ENCODE peak calls at places on chromosomes 13 and 19, in eight cellular contexts. U, E, T, O, P, A, W and H are unnamed samples.

GRCh38 chr13:81602236-81602635 is 1261.3 kb upstream of the SPRY2 start:
- DNase-seq in T (no peak), U (no peak), W (no peak), E (no peak), P (no peak), A (no peak), O (no peak), H (no peak)

GRCh38 chr19:40689339-40690049 is 957 bp downstream of the NUMBL start:
- DNase-seq in E (no peak), O (peak; percentile 53), T (peak; percentile 71), W (no peak), U (peak; percentile 58), A (peak; percentile 14), P (no peak), H (peak; percentile 47)

GRCh38 chr13:109700176-109700575 is 86.2 kb downstream of the IRS2 start:
- DNase-seq in A (peak; percentile 71), O (peak; percentile 75), T (peak; percentile 87), E (no peak), P (no peak), U (no peak), W (no peak), H (no peak)

GRCh38 chr13:94335786-94336357 is 143.6 kb downstream of the DCT start:
- DNase-seq in E (no peak), O (no peak), T (no peak), W (no peak), P (no peak), U (no peak), A (peak; percentile 10), H (no peak)

GRCh38 chr19:29667941-29668340 is 2.7 kb downstream of the PLEKHF1 start:
- DNase-seq in U (no peak), E (no peak), T (no peak), A (no peak), W (no peak), O (peak; percentile 2), P (no peak), H (no peak)

GRCh38 chr13:44312131-44312530 is 61.5 kb upstream of the SERP2 start:
- DNase-seq in T (no peak), U (no peak), W (no peak), A (no peak), P (no peak), O (no peak), E (no peak), H (no peak)

GRCh38 chr13:88704600-88705275 is 1033.6 kb downstream of the SLITRK5 start:
- DNase-seq in U (no peak), A (no peak), E (no peak), O (peak; percentile 1), P (no peak), W (no peak), T (no peak), H (no peak)

GRCh38 chr19:3722443-3723109 is 14.4 kb downstream of the TJP3 start:
- DNase-seq in E (no peak), U (peak; percentile 83), W (no peak), O (no peak), P (no peak), A (no peak), T (peak; percentile 59), H (peak; percentile 94)

GRCh38 chr13:41458187-41458938 is 1.0 kb downstream of the RGCC start:
- DNase-seq in T (peak; percentile 56), E (no peak), A (peak; percentile 52), U (peak; percentile 63), P (no peak), O (peak; percentile 44), W (no peak), H (peak; percentile 55)

GRCh38 chr13:64158910-64159309 is 2743.3 kb upstream of the PCDH20 start:
- DNase-seq in W (no peak), A (peak; percentile 92), T (peak; percentile 5), P (no peak), U (no peak), E (no peak), O (no peak), H (no peak)

GRCh38 chr19:49557641-49558325 is 22.6 kb downstream of the NOSIP start:
- DNase-seq in W (no peak), O (no peak), E (no peak), T (no peak), P (no peak), A (no peak), U (no peak), H (no peak)

GRCh38 chr13:21668665-21669599 is 1.9 kb upstream of the FGF9 start:
- DNase-seq in W (no peak), U (peak; percentile 70), A (no peak), T (peak; percentile 27), O (no peak), P (no peak), E (no peak), H (peak; percentile 69)

GRCh38 chr13:113742445-113743120 is 16.4 kb upstream of the TMEM255B start:
- DNase-seq in P (no peak), U (no peak), T (no peak), W (no peak), E (no peak), O (no peak), A (no peak), H (no peak)

GRCh38 chr13:97224544-97225324 is 2.6 kb downstream of the MBNL2 start:
- DNase-seq in T (no peak), O (no peak), W (no peak), A (peak; percentile 75), E (no peak), P (peak; percentile 66), U (no peak), H (peak; percentile 69)

GRCh38 chr13:74465279-74465678 is 331.1 kb upstream of the KLF12 start:
- DNase-seq in P (no peak), A (no peak), E (no peak), U (no peak), T (no peak), O (no peak), W (no peak), H (peak; percentile 35)

GRCh38 chr19:39057615-39058014 is 25.3 kb upstream of the FBXO27 start:
- DNase-seq in O (no peak), W (no peak), A (no peak), U (no peak), T (no peak), P (no peak), E (no peak), H (no peak)

GRCh38 chr19:31160346-31160926 is 188.8 kb downstream of the TSHZ3 start:
- DNase-seq in T (no peak), A (no peak), U (no peak), P (no peak), W (no peak), E (no peak), O (no peak), H (no peak)

GRCh38 chr19:30161770-30162169 is 210.4 kb upstream of the ZNF536 start:
- DNase-seq in U (peak; percentile 16), A (no peak), E (no peak), O (no peak), T (no peak), W (no peak), P (no peak), H (no peak)

GRCh38 chr19:47110521-47111080 is 3.0 kb downstream of the ZC3H4 start:
- DNase-seq in A (peak; percentile 30), U (no peak), P (no peak), T (no peak), W (no peak), O (no peak), E (no peak), H (no peak)
- TF ChIP-seq POLR2AphosphoS5 in A (peak; percentile 13), U (peak; percentile 69), P (no peak), T (no peak), W (peak; percentile 67), O (peak; percentile 4), E (no peak), H (no peak)

GRCh38 chr19:19120308-19121156 is 17.7 kb downstream of the TMEM161A start:
- DNase-seq in T (peak; percentile 81), W (no peak), O (peak; percentile 99), A (peak; percentile 22), P (peak; percentile 35), U (peak; percentile 100), E (no peak), H (peak; percentile 99)
- H4K20me1 ChIP-seq in T (no peaks in the 10 kb centered on the region), W (no peaks in the 10 kb centered on the region), O (no peaks in the 10 kb centered on the region), A (no peaks in the 10 kb centered on the region), P (no peaks in the 10 kb centered on the region), U (no peaks in the 10 kb centered on the region), E (no peaks in the 10 kb centered on the region), H (peaks cover 4% of the 10 kb centered on the region)

DNA sequence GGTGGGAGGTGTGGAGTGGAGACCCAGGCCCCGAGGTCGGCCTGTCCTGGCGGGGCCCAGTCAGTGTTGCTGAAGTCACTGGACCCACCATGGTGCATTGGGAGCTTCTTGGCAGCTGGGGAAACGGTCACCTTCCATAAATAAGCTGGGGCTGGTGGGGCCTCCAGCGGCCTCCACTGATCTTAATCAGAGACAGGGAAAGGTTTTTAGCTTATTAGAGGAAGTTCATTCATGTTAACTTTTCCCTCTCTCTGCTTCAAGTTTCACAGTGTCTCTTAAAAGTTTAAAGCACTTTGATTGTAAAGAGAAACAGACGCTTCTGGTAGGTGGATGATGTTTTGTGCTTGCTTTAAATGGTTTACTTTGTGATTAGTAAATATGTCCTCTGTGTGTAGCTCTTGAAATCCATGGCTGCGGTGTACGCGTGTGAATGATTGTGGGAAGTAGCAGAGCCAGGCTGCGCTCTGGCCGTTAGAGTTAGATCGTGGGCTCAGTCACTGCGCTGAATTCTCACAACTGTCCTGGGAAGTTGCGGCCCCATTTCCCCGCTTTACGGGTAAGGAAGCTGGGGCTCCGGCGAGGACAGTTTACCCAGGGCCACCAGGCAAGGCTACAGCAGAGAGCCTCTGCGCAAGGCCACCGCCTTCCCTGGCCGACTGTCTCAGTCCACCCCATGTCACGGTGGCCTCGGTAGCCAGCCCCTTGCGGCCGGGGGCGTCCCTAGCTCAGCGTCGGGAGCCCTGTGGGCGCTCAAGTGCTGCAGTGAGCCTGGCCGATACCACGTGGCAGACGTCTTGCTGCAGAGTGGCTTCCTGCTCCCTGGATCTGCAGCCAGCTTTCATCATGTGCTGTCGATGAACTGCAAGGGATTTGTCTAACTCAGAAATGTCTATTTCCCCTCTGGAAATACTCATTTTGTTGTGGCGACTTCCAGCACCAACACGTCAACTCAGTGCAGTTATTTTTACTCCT is 16.5 kb upstream of the NDUFS7 start:
- DNase-seq in P (no peak), U (no peak), O (no peak), T (no peak), W (no peak), A (no peak), E (no peak), H (no peak)
- TF ChIP-seq POLR2AphosphoS5 in P (no peak), U (no peak), O (no peak), T (no peak), W (no peak), A (no peak), E (no peak), H (no peak)

DNA sequence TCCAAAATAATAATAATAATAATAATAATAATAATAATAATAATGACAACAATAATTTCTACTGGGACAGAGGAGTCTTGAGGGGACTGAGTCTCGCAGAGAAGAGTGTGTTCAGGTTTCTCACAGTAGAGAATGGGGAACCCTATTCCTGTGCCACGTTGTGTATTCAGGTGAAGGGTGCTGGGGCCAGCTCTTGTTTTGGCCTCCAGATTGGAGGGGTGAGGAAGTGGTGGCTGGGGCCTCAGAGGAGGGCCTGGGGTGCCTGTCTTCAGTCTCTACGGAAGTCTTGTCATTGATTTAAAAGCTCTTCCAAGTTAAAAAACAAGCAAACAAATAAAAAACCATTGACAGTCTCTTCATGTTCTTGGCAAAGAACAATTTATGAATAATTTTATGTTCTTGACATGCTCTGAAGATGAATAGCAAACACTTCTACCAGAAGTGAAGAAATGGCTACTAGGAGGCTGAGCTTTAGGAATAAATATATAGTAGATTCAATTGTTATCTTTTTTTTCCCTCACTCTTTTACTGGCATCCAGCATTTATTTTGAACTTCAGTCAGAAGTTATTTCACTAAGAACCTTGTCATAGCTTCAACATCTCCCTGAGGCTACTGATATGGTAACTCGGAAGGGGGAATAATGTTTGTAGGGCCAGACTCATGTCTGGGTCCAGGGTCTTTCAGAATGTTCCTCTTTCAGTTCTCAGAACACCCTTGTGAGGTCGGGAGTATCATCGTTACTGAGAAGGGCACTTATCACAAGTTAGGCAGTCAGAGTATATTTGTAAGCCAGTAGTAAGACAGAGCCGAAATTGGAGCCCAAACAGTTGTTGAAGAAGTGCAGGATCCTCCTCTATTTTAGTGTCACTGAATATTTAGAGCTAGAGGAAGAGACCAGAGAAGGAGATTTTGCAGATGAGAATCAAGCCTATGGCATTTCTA is 13.1 kb downstream of the LRCH1 start:
- DNase-seq in U (no peak), P (no peak), W (no peak), A (no peak), O (peak; percentile 6), T (no peak), E (no peak), H (no peak)
- H4K20me1 ChIP-seq in U (peaks cover 2% of the 10 kb centered on the region), P (peaks cover 39% of the 10 kb centered on the region), W (peaks cover 10% of the 10 kb centered on the region), A (no peaks in the 10 kb centered on the region), O (peaks cover 18% of the 10 kb centered on the region), T (peaks cover 68% of the 10 kb centered on the region), E (peaks cover 7% of the 10 kb centered on the region), H (peaks cover 33% of the 10 kb centered on the region)